ENCODE peak calls at places on chromosome 7, in nine cellular contexts. E is PC-3; Z is stomach; F is transverse colon; X is effector memory CD4-positive, alpha-beta T cell; C is lower lobe of right lung; Q is mesendoderm; W is right atrium auricular region; T is cardiac muscle cell. H is an unnamed sample.

GRCh38 chr7:157888579-157888978 is 551.8 kb downstream of the DNAJB6 start:
- DNase-seq in E (no peak), Z (no peak), F (no peak), X (no peak), C (no peak), Q (no peak), W (no peak), T (no peak), H (no peak)

GRCh38 chr7:139771001-139771956 is 6.5 kb downstream of the HIPK2 start:
- DNase-seq in E (peak; percentile 92), Z (no peak), F (no peak), X (no peak), C (no peak), Q (no peak), W (no peak), T (peak; percentile 84), H (peak; percentile 93)

GRCh38 chr7:157519798-157520244 is 183.0 kb downstream of the DNAJB6 start:
- DNase-seq in E (no peak), Z (peak; percentile 20), F (no peak), X (no peak), C (no peak), Q (no peak), W (peak; percentile 32), T (no peak), H (no peak)

GRCh38 chr7:95772771-95773581 is 622 bp downstream of the DYNC1I1 start:
- DNase-seq in E (peak; percentile 57), Z (no peak), F (peak; percentile 26), X (no peak), C (peak; percentile 42), Q (peak; percentile 61), W (peak; percentile 72), T (peak; percentile 28), H (no peak)

GRCh38 chr7:4227105-4228010 is 454.7 kb upstream of the FOXK1 start:
- DNase-seq in E (no peak), Z (no peak), F (no peak), X (no peak), C (no peak), Q (no peak), W (no peak), T (no peak), H (no peak)

GRCh38 chr7:35003679-35004278 is 33.5 kb downstream of the DPY19L1 start:
- DNase-seq in E (peak; percentile 94), Z (peak; percentile 80), F (peak; percentile 85), X (no peak), C (peak; percentile 80), Q (peak; percentile 77), W (no peak), T (peak; percentile 90), H (peak; percentile 92)

GRCh38 chr7:13949450-13949849 is 40.0 kb downstream of the ETV1 start:
- DNase-seq in E (no peak), Z (no peak), F (peak; percentile 33), X (no peak), C (no peak), Q (no peak), W (no peak), T (no peak), H (no peak)

GRCh38 chr7:28432105-28432504 is 19.8 kb downstream of the CREB5 start:
- DNase-seq in E (no peak), Z (no peak), F (no peak), X (no peak), C (no peak), Q (no peak), W (peak; percentile 81), T (peak; percentile 2), H (no peak)

GRCh38 chr7:11237742-11238141 is 264.1 kb downstream of the PHF14 start:
- DNase-seq in E (no peak), Z (no peak), F (no peak), X (no peak), C (no peak), Q (no peak), W (no peak), T (no peak), H (no peak)

GRCh38 chr7:55155351-55156117 is 136.7 kb downstream of the EGFR start:
- DNase-seq in E (no peak), Z (no peak), F (no peak), X (no peak), C (no peak), Q (no peak), W (no peak), T (no peak), H (no peak)

GRCh38 chr7:90488220-90488619 is 18.8 kb downstream of the PTTG1IP2 start:
- DNase-seq in E (peak; percentile 51), Z (no peak), F (no peak), X (no peak), C (no peak), Q (no peak), W (no peak), T (no peak), H (no peak)
- H3K4me3 ChIP-seq in E (peak overlapping the region; percentile 34), Z (no peak overlapping the region), F (no peak overlapping the region), X (no peak overlapping the region), C (no peak overlapping the region), Q (no peak overlapping the region), W (no peak overlapping the region), T (no peak overlapping the region), H (no peak overlapping the region)

GRCh38 chr7:148535227-148535626 is 55.3 kb upstream of the C7orf33 start:
- DNase-seq in E (no peak), Z (no peak), F (peak; percentile 15), X (no peak), C (no peak), Q (no peak), W (no peak), T (peak; percentile 52), H (no peak)
- H3K27ac ChIP-seq in E (no peak overlapping the region), Z (no peak overlapping the region), F (peak overlapping the region; percentile 27), X (no peak overlapping the region), C (no peak overlapping the region), Q (no peak overlapping the region), W (no peak overlapping the region), T (no peak overlapping the region), H (no peak overlapping the region)

GRCh38 chr7:45033261-45033930 is 33.4 kb downstream of the CCM2 start:
- DNase-seq in E (peak; percentile 10), Z (no peak), F (no peak), X (no peak), C (no peak), Q (no peak), W (no peak), T (no peak), H (peak; percentile 28)
- H3K4me3 ChIP-seq in E (no peak overlapping the region), Z (no peak overlapping the region), F (no peak overlapping the region), X (no peak overlapping the region), C (no peak overlapping the region), Q (no peak overlapping the region), W (no peak overlapping the region), T (no peak overlapping the region), H (no peak overlapping the region)

GRCh38 chr7:102934670-102935069 is 21.9 kb downstream of the LRRC17 start:
- DNase-seq in E (no peak), Z (no peak), F (no peak), X (no peak), C (no peak), Q (peak; percentile 79), W (no peak), T (peak; percentile 48), H (no peak)

GRCh38 chr7:102931757-102932156 is 19.0 kb downstream of the LRRC17 start:
- DNase-seq in E (peak; percentile 23), Z (no peak), F (no peak), X (no peak), C (no peak), Q (no peak), W (no peak), T (no peak), H (no peak)

GRCh38 chr7:102935450-102936110 is 22.8 kb downstream of the LRRC17 start:
- DNase-seq in E (no peak), Z (no peak), F (no peak), X (no peak), C (no peak), Q (no peak), W (no peak), T (peak; percentile 74), H (no peak)

GRCh38 chr7:102934267-102934666 is 21.5 kb downstream of the LRRC17 start:
- DNase-seq in E (no peak), Z (peak; percentile 32), F (no peak), X (no peak), C (no peak), Q (no peak), W (no peak), T (peak; percentile 63), H (no peak)

DNA sequence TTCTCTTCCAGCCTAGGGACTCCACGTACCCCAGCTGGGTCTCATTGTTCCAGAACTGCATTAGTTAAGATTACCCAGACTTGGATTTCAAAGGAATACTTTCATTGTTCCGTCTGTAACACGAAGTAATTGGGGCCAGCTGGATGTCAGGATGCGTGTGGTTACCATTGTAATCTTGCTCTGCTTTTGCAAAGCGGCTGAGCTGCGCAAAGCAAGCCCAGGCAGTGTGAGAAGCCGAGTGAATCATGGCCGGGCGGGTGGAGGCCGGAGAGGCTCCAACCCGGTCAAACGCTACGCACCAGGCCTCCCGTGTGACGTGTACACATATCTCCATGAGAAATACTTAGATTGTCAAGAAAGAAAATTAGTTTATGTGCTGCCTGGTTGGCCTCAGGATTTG is 21.0 kb downstream of the LRRC17 start:
- DNase-seq in E (no peak), Z (peak; percentile 78), F (peak; percentile 27), X (no peak), C (no peak), Q (peak; percentile 82), W (peak; percentile 90), T (peak; percentile 99), H (peak; percentile 87)
- H3K27ac ChIP-seq in E (no peak overlapping the region), Z (peak overlapping the region; percentile 69), F (peak overlapping the region; percentile 37), X (no peak overlapping the region), C (peak overlapping the region; percentile 46), Q (peak overlapping the region; percentile 76), W (peak overlapping the region; percentile 55), T (no peak overlapping the region), H (peak overlapping the region; percentile 85)

GRCh38 chr7:74452748-74453320 is 872 bp upstream of the GTF2IRD1 start:
- DNase-seq in E (no peak), Z (no peak), F (peak; percentile 63), X (no peak), C (no peak), Q (no peak), W (no peak), T (peak; percentile 36), H (no peak)
- H3K4me3 ChIP-seq in E (peak overlapping the region; percentile 68), Z (peak overlapping the region; percentile 82), F (peak overlapping the region; percentile 75), X (peak overlapping the region; percentile 35), C (peak overlapping the region; percentile 72), Q (no peak overlapping the region), W (peak overlapping the region; percentile 70), T (no peak overlapping the region), H (peak overlapping the region; percentile 64)

GRCh38 chr7:143373255-143373794 is 7.8 kb upstream of the ZYX start:
- DNase-seq in E (peak; percentile 30), Z (no peak), F (no peak), X (no peak), C (no peak), Q (no peak), W (no peak), T (no peak), H (no peak)
- H3K27ac ChIP-seq in E (no peak overlapping the region), Z (no peak overlapping the region), F (no peak overlapping the region), X (no peak overlapping the region), C (no peak overlapping the region), Q (no peak overlapping the region), W (no peak overlapping the region), T (no peak overlapping the region), H (no peak overlapping the region)

GRCh38 chr7:116449441-116449840 is 50.1 kb upstream of the CAV2 start:
- DNase-seq in E (no peak), Z (no peak), F (no peak), X (no peak), C (no peak), Q (no peak), W (no peak), T (no peak), H (no peak)
- H3K4me3 ChIP-seq in E (no peak overlapping the region), Z (no peak overlapping the region), F (no peak overlapping the region), X (no peak overlapping the region), C (no peak overlapping the region), Q (no peak overlapping the region), W (no peak overlapping the region), T (no peak overlapping the region), H (no peak overlapping the region)

H was measured in brain microvascular endothelial cell.